ENCODE peak calls at places on chromosomes 12 and 14, in six cellular contexts. K is breast epithelium, P is PC-3, G is lung, R is fibroblast of lung, O is choroid plexus epithelial cell. D is an unnamed sample.

GRCh38 chr12:79413796-79414195 is 277.0 kb downstream of the PAWR start:
- DNase-seq in O (no peak), K (no peak), G (no peak), P (no peak), R (no peak), D (no peak)

GRCh38 chr12:124502379-124502778 is 65.0 kb downstream of the NCOR2 start:
- DNase-seq in G (no peak), O (peak; percentile 22), R (no peak), K (no peak), P (no peak), D (no peak)

GRCh38 chr12:131773582-131774221 is 54.5 kb upstream of the MMP17 start:
- DNase-seq in O (no peak), P (no peak), K (peak; percentile 43), R (no peak), G (no peak), D (no peak)

GRCh38 chr12:4121506-4122020 is 152.0 kb upstream of the CCND2 start:
- DNase-seq in P (no peak), G (no peak), K (no peak), R (no peak), O (no peak), D (no peak)

GRCh38 chr14:61183486-61183885 is 97.7 kb downstream of the TMEM30B start:
- DNase-seq in R (no peak), K (no peak), G (no peak), P (no peak), O (no peak), D (no peak)

GRCh38 chr14:100524933-100525243 is 62.3 kb downstream of the BEGAIN start:
- DNase-seq in R (peak; percentile 9), O (peak; percentile 44), K (no peak), G (no peak), P (no peak), D (no peak)

GRCh38 chr14:104600141-104600643 is 4.4 kb downstream of the TMEM179 start:
- DNase-seq in R (no peak), G (no peak), P (no peak), K (no peak), O (no peak), D (no peak)

GRCh38 chr14:101193845-101194355 is 290.4 kb upstream of the RTL1 start:
- DNase-seq in O (no peak), R (no peak), P (no peak), K (peak; percentile 27), G (no peak), D (no peak)

GRCh38 chr12:645563-646071 is 17.6 kb downstream of the NINJ2 start:
- DNase-seq in P (peak; percentile 46), G (no peak), K (no peak), O (peak; percentile 51), R (peak; percentile 63), D (peak; percentile 25)

GRCh38 chr12:68514807-68515411 is 95.8 kb upstream of the RAP1B start:
- DNase-seq in K (no peak), O (no peak), G (no peak), P (no peak), R (no peak), D (no peak)

GRCh38 chr14:92600318-92601053 is 86.9 kb downstream of the RIN3 start:
- DNase-seq in R (peak; percentile 81), G (no peak), P (peak; percentile 78), O (peak; percentile 89), K (no peak), D (peak; percentile 62)

GRCh38 chr14:36426836-36427235 is 93.2 kb downstream of the NKX2-1 start:
- DNase-seq in K (no peak), G (no peak), R (no peak), O (no peak), P (no peak), D (no peak)

GRCh38 chr14:37888234-37888633 is 292.8 kb downstream of the TTC6 start:
- DNase-seq in P (no peak), O (no peak), K (no peak), G (no peak), R (no peak), D (no peak)

GRCh38 chr14:56482306-56482705 is 97.3 kb upstream of the TMEM260 start:
- DNase-seq in P (peak; percentile 53), G (no peak), R (peak; percentile 14), K (no peak), O (peak; percentile 27), D (no peak)

GRCh38 chr14:94361682-94362081 is 26.7 kb downstream of the SERPINA1 start:
- DNase-seq in G (no peak), R (no peak), K (no peak), P (no peak), O (no peak), D (no peak)

GRCh38 chr14:89810101-89810500 is 144.4 kb downstream of the EFCAB11 start:
- DNase-seq in G (no peak), R (peak; percentile 42), P (no peak), O (no peak), K (no peak), D (no peak)

GRCh38 chr12:62522984-62523383 is 56.4 kb downstream of the MON2 start:
- DNase-seq in R (no peak), G (no peak), P (peak; percentile 18), K (no peak), O (peak; percentile 43), D (no peak)

GRCh38 chr14:102363182-102363952 is 626 bp downstream of the TECPR2 start:
- DNase-seq in O (peak; percentile 28), K (no peak), P (peak; percentile 65), G (no peak), R (peak; percentile 30), D (peak; percentile 14)

GRCh38 chr14:99725774-99726537 is 41.9 kb downstream of the CYP46A1 start:
- DNase-seq in R (no peak), O (no peak), G (no peak), P (no peak), K (peak; percentile 42), D (no peak)

GRCh38 chr12:15818418-15818817 is 29.2 kb upstream of the EPS8 start:
- DNase-seq in K (no peak), G (no peak), P (peak; percentile 71), O (no peak), R (no peak), D (no peak)

GRCh38 chr12:12686472-12686871 is 9.5 kb downstream of the GPR19 start:
- DNase-seq in P (no peak), R (no peak), O (no peak), K (no peak), G (no peak), D (no peak)

GRCh38 chr12:10175849-10176641 is 2.8 kb upstream of the TMEM52B start:
- DNase-seq in G (no peak), R (no peak), K (no peak), P (no peak), O (no peak), D (no peak)

GRCh38 chr14:105313381-105314286 is 914 bp upstream of the PACS2 start:
- DNase-seq in K (no peak), R (no peak), G (no peak), P (no peak), O (no peak), D (no peak)

GRCh38 chr12:76106631-76107030 is 22.1 kb upstream of the NAP1L1 start:
- DNase-seq in O (no peak), G (no peak), P (no peak), R (no peak), K (no peak), D (no peak)
- H3K4me3 ChIP-seq in O (no peak overlapping the region), G (no peak overlapping the region), P (no peak overlapping the region), R (no peak overlapping the region), K (no peak overlapping the region), D (no peak overlapping the region)

DNA sequence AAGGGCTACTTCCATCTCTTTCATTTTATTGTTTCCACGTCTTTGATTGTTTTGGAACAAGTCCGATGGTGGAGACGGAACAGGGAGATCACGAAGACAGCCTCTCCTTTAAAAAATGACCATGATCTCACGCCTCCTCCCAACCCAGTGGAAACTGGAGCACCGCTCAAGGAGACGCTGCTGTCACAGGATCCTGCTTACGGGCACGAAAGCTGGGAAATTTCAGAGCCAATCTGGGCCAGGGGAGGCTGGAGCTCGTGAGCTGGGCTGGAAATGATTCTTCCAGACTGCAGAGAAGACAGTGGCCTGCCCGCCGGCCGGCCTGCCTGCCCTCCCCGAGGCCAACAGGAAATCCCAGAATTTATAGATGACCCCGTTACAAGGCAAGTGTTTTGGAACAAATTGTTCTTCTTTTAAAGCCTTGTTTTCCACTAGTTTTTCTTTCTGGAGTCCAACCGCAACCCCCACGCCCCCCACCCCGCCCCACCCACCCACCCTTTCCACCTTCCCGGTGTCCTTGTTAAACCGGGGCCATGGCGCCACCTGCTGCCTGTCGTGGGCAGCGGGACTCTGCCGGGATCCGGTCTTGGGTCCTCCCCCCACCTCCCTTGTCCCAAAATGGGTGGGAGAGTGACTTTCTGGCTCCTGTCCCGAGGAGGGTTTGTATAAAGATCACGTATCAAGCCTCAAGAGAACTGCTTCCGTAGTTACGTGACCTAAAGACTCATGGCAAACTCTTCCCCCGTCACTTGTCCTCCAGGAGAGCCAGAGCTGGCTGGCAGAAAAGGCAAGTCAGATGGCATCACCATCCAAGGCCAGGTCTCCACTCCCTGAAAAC is 40.3 kb downstream of the MAP1LC3B2 start:
- DNase-seq in K (peak; percentile 82), O (peak; percentile 73), P (peak; percentile 91), R (peak; percentile 83), G (peak; percentile 79), D (peak; percentile 72)
- H3K4me3 ChIP-seq in K (peak overlapping the region; percentile 36), O (peak overlapping the region; percentile 54), P (peak overlapping the region; percentile 59), R (peak overlapping the region; percentile 20), G (no peak overlapping the region), D (peak overlapping the region; percentile 31)

DNA sequence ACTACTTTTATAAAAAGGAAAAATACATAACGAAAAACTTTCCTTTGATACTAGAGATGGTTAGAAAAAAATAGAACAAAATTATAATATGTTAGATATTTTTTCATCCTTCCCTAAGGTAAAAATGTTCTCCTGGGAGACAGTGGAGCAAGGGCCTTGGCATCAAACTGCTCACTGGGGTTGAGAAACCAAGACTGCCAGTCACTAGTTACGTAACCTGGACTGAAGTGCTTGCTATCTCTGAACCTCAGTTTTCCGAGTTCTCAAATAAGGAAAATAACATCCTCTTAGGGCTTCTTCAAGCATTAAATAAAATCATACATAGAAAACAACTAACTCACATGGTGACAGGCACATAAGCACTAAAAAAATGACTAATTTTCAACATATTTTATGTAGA is 48.2 kb upstream of the FRMD6 start:
- DNase-seq in P (no peak), K (no peak), G (no peak), O (peak; percentile 52), R (no peak), D (no peak)
- H3K4me3 ChIP-seq in P (no peak overlapping the region), K (no peak overlapping the region), G (no peak overlapping the region), O (no peak overlapping the region), R (no peak overlapping the region), D (no peak overlapping the region)

GRCh38 chr12:127178463-127178862 is 1088.5 kb upstream of the TMEM132C start:
- DNase-seq in G (no peak), P (no peak), R (no peak), O (no peak), K (no peak), D (no peak)

GRCh38 chr12:127176804-127177203 is 1090.2 kb upstream of the TMEM132C start:
- DNase-seq in O (no peak), P (no peak), K (no peak), G (no peak), R (no peak), D (no peak)

GRCh38 chr12:127182018-127182417 is 1085.0 kb upstream of the TMEM132C start:
- DNase-seq in G (no peak), K (no peak), P (no peak), O (no peak), R (no peak), D (no peak)

GRCh38 chr12:127178039-127178438 is 1088.9 kb upstream of the TMEM132C start:
- DNase-seq in K (no peak), P (no peak), R (no peak), O (no peak), G (no peak), D (no peak)

DNA sequence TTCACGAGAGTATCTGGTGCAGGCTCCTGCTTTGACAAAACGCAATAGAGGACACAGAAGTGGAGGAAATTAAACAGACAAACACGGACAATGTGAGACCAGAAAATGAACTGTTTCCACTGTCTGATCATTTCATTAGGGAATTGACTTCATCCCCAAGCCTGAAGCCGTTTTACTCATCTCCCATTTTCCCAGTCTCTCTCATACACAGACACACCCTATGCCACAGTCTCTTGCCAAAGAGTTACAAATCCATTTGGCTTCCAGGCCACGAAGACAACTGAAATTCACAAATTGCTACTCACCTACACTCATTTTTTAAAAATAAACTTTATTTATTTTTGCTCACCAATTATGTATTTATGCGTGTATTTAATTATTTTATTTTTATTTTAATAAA is 1087.8 kb upstream of the TMEM132C start:
- DNase-seq in P (peak; percentile 32), O (no peak), R (no peak), K (no peak), G (no peak), D (peak; percentile 36)
- H3K4me3 ChIP-seq in P (no peak overlapping the region), O (no peak overlapping the region), R (no peak overlapping the region), K (no peak overlapping the region), G (no peak overlapping the region), D (no peak overlapping the region)